ENCODE peak calls at places on chromosome 9, in eight cellular contexts. N is GM12878, V is HCT116, G is foreskin fibroblast, S is Peyer's patch, J is PC-9, B is left ventricle myocardium inferior, X is A549. P is an unnamed sample.

GRCh38 chr9:135602789-135603481 is 36.4 kb downstream of the GLT6D1 start:
- DNase-seq in N (no peak), J (peak), X (peak), B (peak), S (peak), G (peak), V (peak), P (peak)

GRCh38 chr9:128218172-128218517 is 15.0 kb downstream of the DNM1 start:
- DNase-seq in N (no peak), V (no peak), S (no peak), G (no peak), X (no peak), J (no peak), B (no peak), P (no peak)

GRCh38 chr9:76510041-76510440 is 51.1 kb downstream of the GCNT1 start:
- DNase-seq in G (peak), N (no peak), S (no peak), J (no peak), X (no peak), V (no peak), B (no peak), P (no peak)

GRCh38 chr9:37667706-37668672 is 17.2 kb downstream of the FRMPD1 start:
- DNase-seq in G (no peak), J (no peak), X (peak), B (no peak), V (no peak), S (no peak), N (no peak), P (no peak)

GRCh38 chr9:111952559-111952958 is 55.9 kb downstream of the UGCG start:
- DNase-seq in N (no peak), G (peak), S (no peak), B (no peak), X (no peak), J (no peak), V (no peak), P (peak)

GRCh38 chr9:97514531-97514930 is 13.1 kb downstream of the TMOD1 start:
- DNase-seq in N (no peak), G (no peak), X (no peak), J (no peak), V (no peak), S (no peak), B (peak), P (no peak)

GRCh38 chr9:133205996-133206931 is 2.8 kb downstream of the OBP2B start:
- DNase-seq in G (no peak), X (no peak), S (no peak), N (no peak), V (no peak), J (no peak), B (no peak), P (no peak)

GRCh38 chr9:75071530-75072122 is 16.3 kb downstream of the NMRK1 start:
- DNase-seq in N (no peak), B (no peak), J (peak), X (no peak), S (peak), G (no peak), V (peak), P (no peak)

GRCh38 chr9:121075251-121076036 is 689 bp downstream of the CNTRL start:
- DNase-seq in G (no peak), J (no peak), S (no peak), N (no peak), V (no peak), X (no peak), B (no peak), P (no peak)

GRCh38 chr9:124315856-124316255 is 58.1 kb downstream of the NEK6 start:
- DNase-seq in X (no peak), V (no peak), N (no peak), B (no peak), S (no peak), J (no peak), G (no peak), P (no peak)

GRCh38 chr9:104682642-104683041 is 11.7 kb upstream of the OR13D1 start:
- DNase-seq in S (no peak), X (peak), N (peak), B (no peak), J (no peak), V (peak), G (peak), P (peak)

GRCh38 chr9:69376651-69377050 is 51.6 kb downstream of the ENTREP1 start:
- DNase-seq in B (no peak), J (peak), N (no peak), G (peak), S (no peak), X (no peak), V (no peak), P (peak)
- TF ChIP-seq CTCF in B (no peak), J (no peak), N (no peak), G (no peak), S (no peak), X (no peak), V (no peak), P (no peak)

DNA sequence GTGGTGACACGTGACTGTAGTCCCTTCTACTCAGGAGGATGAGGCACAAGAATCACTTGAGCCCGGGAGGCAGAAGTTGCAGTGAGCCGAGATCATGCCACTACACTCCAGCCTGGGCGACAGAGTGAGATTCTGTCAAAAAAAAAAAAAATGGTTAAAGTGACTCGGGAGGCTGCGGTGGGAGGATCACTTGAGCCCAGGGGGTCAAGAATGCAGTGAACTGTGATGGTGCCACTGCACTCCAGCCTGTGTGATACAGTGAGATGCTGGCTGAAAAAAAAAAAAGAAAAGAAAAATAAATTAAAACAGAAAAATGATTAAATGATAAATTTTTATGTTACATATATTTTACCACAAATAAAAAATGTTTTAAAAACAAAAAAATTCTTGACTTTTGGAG is 51.9 kb downstream of the KLF4 start:
- DNase-seq in G (no peak), S (no peak), N (no peak), J (no peak), X (no peak), V (no peak), B (no peak), P (no peak)
- H3K4me3 ChIP-seq in G (no peak), S (no peak), N (no peak), J (no peak), X (no peak), V (no peak), B (no peak), P (no peak)

GRCh38 chr9:84173961-84174360 is 166.6 kb downstream of the SLC28A3 start:
- DNase-seq in X (no peak), J (no peak), N (no peak), G (peak), V (no peak), S (no peak), B (no peak), P (no peak)

GRCh38 chr9:84166828-84167400 is 173.6 kb downstream of the SLC28A3 start:
- DNase-seq in X (no peak), V (no peak), J (no peak), N (no peak), B (no peak), S (no peak), G (no peak), P (no peak)

GRCh38 chr9:84174486-84174885 is 166.1 kb downstream of the SLC28A3 start:
- DNase-seq in S (no peak), N (no peak), X (no peak), J (no peak), G (peak), V (no peak), B (no peak), P (no peak)

GRCh38 chr9:84169240-84169639 is 171.3 kb downstream of the SLC28A3 start:
- DNase-seq in V (no peak), J (no peak), X (no peak), S (no peak), N (no peak), G (peak), B (no peak), P (peak)

GRCh38 chr9:84170521-84171141 is 169.9 kb downstream of the SLC28A3 start:
- DNase-seq in J (peak), V (peak), G (peak), B (peak), S (peak), N (no peak), X (peak), P (peak)
- TF ChIP-seq CTCF in J (no peak), V (no peak), G (peak), B (peak), S (no peak), N (no peak), X (no peak), P (no peak)

GRCh38 chr9:114450181-114450580 is 55.1 kb downstream of the WHRN start:
- DNase-seq in J (no peak), B (no peak), X (no peak), G (no peak), V (no peak), N (no peak), S (no peak), P (no peak)
- H3K4me3 ChIP-seq in J (no peak), B (no peak), X (no peak), G (no peak), V (no peak), N (no peak), S (no peak), P (no peak)

DNA sequence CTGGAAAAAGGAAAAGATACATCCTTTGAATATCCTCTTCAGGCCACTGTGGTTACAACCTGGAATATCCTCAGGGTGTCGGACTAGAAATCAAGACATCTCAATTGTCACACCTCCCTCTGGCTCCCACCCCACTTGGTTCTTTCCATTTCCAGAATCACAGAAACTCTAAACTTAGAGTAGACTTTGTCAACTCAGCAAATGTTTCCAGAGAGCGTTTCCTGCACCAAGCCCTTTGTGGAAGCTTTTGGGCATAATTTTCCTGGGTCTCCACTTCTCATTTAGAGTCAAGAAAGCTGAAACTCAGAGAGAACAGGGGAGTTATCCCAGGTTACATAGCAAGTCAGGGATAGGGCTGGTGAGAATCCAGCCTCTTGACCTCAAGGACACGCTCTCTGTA is 108.8 kb downstream of the ASTN2 start:
- DNase-seq in V (no peak), N (no peak), G (no peak), B (no peak), J (no peak), S (no peak), X (no peak), P (no peak)
- TF ChIP-seq CTCF in V (no peak), N (no peak), G (no peak), B (no peak), J (no peak), S (no peak), X (no peak), P (no peak)

DNA sequence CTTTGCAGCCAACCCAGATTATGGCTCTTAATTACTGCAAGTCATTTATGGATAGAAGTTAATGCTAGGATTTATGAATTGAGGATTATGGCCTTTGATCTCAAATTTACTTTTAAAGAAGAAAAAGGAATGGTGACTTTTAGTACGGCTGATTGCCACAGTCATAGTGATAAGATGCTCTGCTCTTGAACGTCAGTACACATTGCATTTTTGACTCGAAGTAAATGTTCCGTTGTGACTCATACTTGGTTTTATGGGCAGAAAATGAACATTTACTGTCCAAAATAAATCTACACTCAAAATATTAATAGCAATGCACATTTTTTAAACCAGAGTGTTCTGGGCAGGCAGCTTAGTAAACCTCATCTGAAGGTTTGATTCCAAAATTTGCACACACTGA is 825 bp downstream of the ADAMTSL1 start:
- DNase-seq in X (no peak), B (no peak), N (no peak), S (no peak), G (peak), J (no peak), V (no peak), P (peak)
- H3K4me3 ChIP-seq in X (no peak), B (peak), N (no peak), S (no peak), G (peak), J (no peak), V (no peak), P (peak)

GRCh38 chr9:68697846-68698245 is 7.2 kb upstream of the PIP5K1B start:
- DNase-seq in X (no peak), B (no peak), S (no peak), J (no peak), G (no peak), N (no peak), V (no peak), P (no peak)
- TF ChIP-seq CTCF in X (no peak), B (no peak), S (no peak), J (no peak), G (no peak), N (no peak), V (no peak), P (no peak)

GRCh38 chr9:134339183-134339806 is 13.0 kb downstream of the RXRA start:
- DNase-seq in N (no peak), X (no peak), G (peak), S (no peak), J (no peak), V (no peak), B (no peak), P (no peak)
- H3K4me3 ChIP-seq in N (no peak), X (no peak), G (no peak), S (no peak), J (no peak), V (no peak), B (peak), P (no peak)

GRCh38 chr9:126859111-126859510 is 1.3 kb upstream of the ZBTB34 start:
- DNase-seq in G (no peak), J (no peak), X (no peak), V (no peak), B (no peak), N (no peak), S (no peak), P (no peak)

GRCh38 chr9:126860757-126861466 is 473 bp downstream of the ZBTB34 start:
- DNase-seq in N (no peak), B (no peak), J (no peak), X (no peak), S (peak), V (no peak), G (peak), P (no peak)

GRCh38 chr9:126861707-126862460 is 1.4 kb downstream of the ZBTB34 start:
- DNase-seq in V (no peak), X (no peak), S (no peak), G (peak), B (no peak), N (no peak), J (no peak), P (no peak)

GRCh38 chr9:126862461-126862830 is 2.0 kb downstream of the ZBTB34 start:
- DNase-seq in B (no peak), X (no peak), S (no peak), G (peak), J (no peak), V (no peak), N (no peak), P (no peak)

GRCh38 chr9:126860077-126860756 is at the start of gene ZBTB34:
- DNase-seq in G (peak), B (peak), X (peak), V (peak), S (peak), N (no peak), J (peak), P (peak)
- TF ChIP-seq CTCF in G (peak), B (peak), X (peak), V (peak), S (peak), N (peak), J (peak), P (peak)

DNA sequence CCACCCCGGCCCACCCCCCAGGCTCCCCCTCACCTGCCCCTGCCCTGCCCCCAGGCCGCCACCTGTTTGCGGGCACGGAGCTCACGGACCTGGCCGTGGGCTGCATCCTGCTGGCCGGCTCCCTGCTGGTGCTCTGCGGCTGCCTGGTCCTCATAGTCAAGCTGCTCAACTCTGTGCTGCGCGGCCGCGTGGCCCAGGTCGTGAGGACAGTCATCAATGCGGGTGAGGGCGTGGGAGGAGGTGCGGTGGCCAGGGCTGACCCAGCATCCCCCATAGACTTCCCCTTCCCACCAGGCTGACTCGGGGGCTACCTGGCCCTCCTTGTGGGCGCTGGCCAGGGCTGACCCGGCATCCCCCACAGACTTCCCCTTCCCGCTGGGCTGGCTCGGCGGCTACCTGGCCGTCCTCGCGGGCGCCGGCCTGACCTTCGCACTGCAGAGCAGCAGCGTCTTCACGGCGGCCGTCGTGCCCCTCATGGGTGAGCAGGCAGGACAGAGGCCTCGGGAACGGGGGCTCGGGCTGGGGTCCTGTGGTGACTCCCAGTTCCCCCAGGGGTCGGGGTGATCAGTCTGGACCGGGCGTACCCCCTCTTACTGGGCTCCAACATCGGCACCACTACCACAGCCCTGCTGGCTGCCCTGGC is 3.5 kb downstream of the SLC34A3 start:
- DNase-seq in V (no peak), N (no peak), B (no peak), X (no peak), J (no peak), S (no peak), G (no peak), P (no peak)
- H3K4me3 ChIP-seq in V (no peak), N (no peak), B (no peak), X (no peak), J (no peak), S (no peak), G (no peak), P (no peak)